ENCODE peak calls at places on chromosomes 6 and 20, in nine cellular contexts. One of them, this sample, is unnamed.

GRCh38 chr20:17530716-17531536 is at the start of gene BFSP1:
- DNase-seq in naive thymus-derived CD4-positive, alpha-beta T cell: peak; percentile 18
- DNase-seq in Caco-2: peak; percentile 77
- DNase-seq in suprapubic skin: no peak
- DNase-seq in heart right ventricle: peak; percentile 32
- DNase-seq in neuronal stem cell: peak; percentile 95
- DNase-seq in small intestine: peak; percentile 62
- DNase-seq in CD8-positive, alpha-beta memory T cell: no peak
- DNase-seq in body of pancreas: peak; percentile 90
- DNase-seq in this sample: no peak

GRCh38 chr6:9404351-9405146 is 969.2 kb upstream of the SLC35B3 start:
- DNase-seq in naive thymus-derived CD4-positive, alpha-beta T cell: no peak
- DNase-seq in heart right ventricle: no peak
- DNase-seq in body of pancreas: no peak
- DNase-seq in CD8-positive, alpha-beta memory T cell: no peak
- DNase-seq in Caco-2: no peak
- DNase-seq in suprapubic skin: no peak
- DNase-seq in small intestine: no peak
- DNase-seq in neuronal stem cell: no peak
- DNase-seq in this sample: no peak

GRCh38 chr6:84568971-84569370 is 195.4 kb downstream of the TBX18 start:
- DNase-seq in CD8-positive, alpha-beta memory T cell: no peak
- DNase-seq in Caco-2: peak; percentile 17
- DNase-seq in suprapubic skin: no peak
- DNase-seq in naive thymus-derived CD4-positive, alpha-beta T cell: no peak
- DNase-seq in neuronal stem cell: no peak
- DNase-seq in small intestine: no peak
- DNase-seq in heart right ventricle: no peak
- DNase-seq in body of pancreas: no peak
- DNase-seq in this sample: no peak

GRCh38 chr6:104226798-104227444 is 632.8 kb downstream of the HACE1 start:
- DNase-seq in Caco-2: no peak
- DNase-seq in suprapubic skin: no peak
- DNase-seq in CD8-positive, alpha-beta memory T cell: no peak
- DNase-seq in small intestine: no peak
- DNase-seq in naive thymus-derived CD4-positive, alpha-beta T cell: no peak
- DNase-seq in neuronal stem cell: no peak
- DNase-seq in body of pancreas: peak; percentile 12
- DNase-seq in heart right ventricle: no peak
- DNase-seq in this sample: no peak

GRCh38 chr6:137210903-137211302 is 8.3 kb downstream of the IFNGR1 start:
- DNase-seq in neuronal stem cell: no peak
- DNase-seq in naive thymus-derived CD4-positive, alpha-beta T cell: no peak
- DNase-seq in heart right ventricle: no peak
- DNase-seq in suprapubic skin: no peak
- DNase-seq in small intestine: no peak
- DNase-seq in CD8-positive, alpha-beta memory T cell: no peak
- DNase-seq in body of pancreas: no peak
- DNase-seq in Caco-2: no peak
- DNase-seq in this sample: no peak

GRCh38 chr6:117615981-117616961 is 14.0 kb upstream of the GOPC start:
- DNase-seq in CD8-positive, alpha-beta memory T cell: peak; percentile 20
- DNase-seq in body of pancreas: no peak
- DNase-seq in neuronal stem cell: no peak
- DNase-seq in suprapubic skin: no peak
- DNase-seq in small intestine: no peak
- DNase-seq in heart right ventricle: no peak
- DNase-seq in Caco-2: no peak
- DNase-seq in naive thymus-derived CD4-positive, alpha-beta T cell: no peak
- DNase-seq in this sample: no peak

GRCh38 chr6:24949020-24949569 is 13.3 kb upstream of the RIPOR2 start:
- DNase-seq in small intestine: peak; percentile 16
- DNase-seq in body of pancreas: no peak
- DNase-seq in Caco-2: no peak
- DNase-seq in naive thymus-derived CD4-positive, alpha-beta T cell: no peak
- DNase-seq in neuronal stem cell: no peak
- DNase-seq in heart right ventricle: no peak
- DNase-seq in CD8-positive, alpha-beta memory T cell: no peak
- DNase-seq in suprapubic skin: no peak
- DNase-seq in this sample: no peak

GRCh38 chr20:2178328-2179232 is 77.0 kb downstream of the STK35 start:
- DNase-seq in neuronal stem cell: no peak
- DNase-seq in CD8-positive, alpha-beta memory T cell: no peak
- DNase-seq in body of pancreas: peak; percentile 31
- DNase-seq in naive thymus-derived CD4-positive, alpha-beta T cell: no peak
- DNase-seq in small intestine: no peak
- DNase-seq in heart right ventricle: no peak
- DNase-seq in suprapubic skin: no peak
- DNase-seq in Caco-2: no peak
- DNase-seq in this sample: no peak

GRCh38 chr6:105600342-105601293 is 197.7 kb upstream of the PREP start:
- DNase-seq in naive thymus-derived CD4-positive, alpha-beta T cell: no peak
- DNase-seq in body of pancreas: no peak
- DNase-seq in small intestine: no peak
- DNase-seq in heart right ventricle: no peak
- DNase-seq in CD8-positive, alpha-beta memory T cell: no peak
- DNase-seq in suprapubic skin: no peak
- DNase-seq in Caco-2: no peak
- DNase-seq in neuronal stem cell: no peak
- DNase-seq in this sample: peak; percentile 98

GRCh38 chr20:25149986-25150385 is 45.5 kb upstream of the ENTPD6 start:
- DNase-seq in heart right ventricle: no peak
- DNase-seq in suprapubic skin: no peak
- DNase-seq in body of pancreas: no peak
- DNase-seq in Caco-2: no peak
- DNase-seq in naive thymus-derived CD4-positive, alpha-beta T cell: no peak
- DNase-seq in neuronal stem cell: peak; percentile 89
- DNase-seq in small intestine: no peak
- DNase-seq in CD8-positive, alpha-beta memory T cell: no peak
- DNase-seq in this sample: no peak

GRCh38 chr20:36472656-36473071 is 68.7 kb upstream of the MYL9 start:
- DNase-seq in suprapubic skin: peak; percentile 83
- DNase-seq in Caco-2: peak; percentile 51
- DNase-seq in naive thymus-derived CD4-positive, alpha-beta T cell: no peak
- DNase-seq in body of pancreas: peak; percentile 70
- DNase-seq in CD8-positive, alpha-beta memory T cell: no peak
- DNase-seq in neuronal stem cell: no peak
- DNase-seq in heart right ventricle: peak; percentile 43
- DNase-seq in small intestine: peak; percentile 77
- DNase-seq in this sample: peak; percentile 59

GRCh38 chr20:17491488-17491887 is 39.7 kb downstream of the BFSP1 start:
- DNase-seq in Caco-2: no peak
- DNase-seq in suprapubic skin: no peak
- DNase-seq in heart right ventricle: no peak
- DNase-seq in neuronal stem cell: no peak
- DNase-seq in body of pancreas: no peak
- DNase-seq in small intestine: no peak
- DNase-seq in CD8-positive, alpha-beta memory T cell: no peak
- DNase-seq in naive thymus-derived CD4-positive, alpha-beta T cell: no peak
- DNase-seq in this sample: no peak

GRCh38 chr6:33156964-33157363 is 35.3 kb downstream of the COL11A2 start:
- DNase-seq in heart right ventricle: no peak
- DNase-seq in Caco-2: no peak
- DNase-seq in neuronal stem cell: no peak
- DNase-seq in CD8-positive, alpha-beta memory T cell: no peak
- DNase-seq in suprapubic skin: no peak
- DNase-seq in body of pancreas: no peak
- DNase-seq in small intestine: no peak
- DNase-seq in naive thymus-derived CD4-positive, alpha-beta T cell: no peak
- DNase-seq in this sample: no peak

GRCh38 chr6:72622094-72622540 is 253 bp downstream of the KCNQ5 start:
- DNase-seq in heart right ventricle: no peak
- DNase-seq in body of pancreas: peak; percentile 63
- DNase-seq in CD8-positive, alpha-beta memory T cell: peak; percentile 39
- DNase-seq in suprapubic skin: peak; percentile 55
- DNase-seq in small intestine: no peak
- DNase-seq in naive thymus-derived CD4-positive, alpha-beta T cell: peak; percentile 55
- DNase-seq in neuronal stem cell: peak; percentile 54
- DNase-seq in Caco-2: no peak
- DNase-seq in this sample: no peak

GRCh38 chr6:64696053-64696452 is 1011.0 kb downstream of the EYS start:
- DNase-seq in heart right ventricle: no peak
- DNase-seq in neuronal stem cell: no peak
- DNase-seq in naive thymus-derived CD4-positive, alpha-beta T cell: no peak
- DNase-seq in body of pancreas: no peak
- DNase-seq in CD8-positive, alpha-beta memory T cell: no peak
- DNase-seq in small intestine: no peak
- DNase-seq in Caco-2: no peak
- DNase-seq in suprapubic skin: no peak
- DNase-seq in this sample: no peak

GRCh38 chr6:36314221-36315014 is 22.3 kb downstream of the BNIP5 start:
- DNase-seq in CD8-positive, alpha-beta memory T cell: no peak
- DNase-seq in body of pancreas: no peak
- DNase-seq in naive thymus-derived CD4-positive, alpha-beta T cell: no peak
- DNase-seq in heart right ventricle: no peak
- DNase-seq in Caco-2: peak; percentile 49
- DNase-seq in neuronal stem cell: no peak
- DNase-seq in small intestine: peak; percentile 61
- DNase-seq in suprapubic skin: no peak
- DNase-seq in this sample: peak; percentile 76

GRCh38 chr20:63372971-63373885 is 12.1 kb upstream of the CHRNA4 start:
- DNase-seq in heart right ventricle: no peak
- DNase-seq in suprapubic skin: no peak
- DNase-seq in small intestine: no peak
- DNase-seq in naive thymus-derived CD4-positive, alpha-beta T cell: no peak
- DNase-seq in body of pancreas: no peak
- DNase-seq in neuronal stem cell: no peak
- DNase-seq in CD8-positive, alpha-beta memory T cell: no peak
- DNase-seq in Caco-2: no peak
- DNase-seq in this sample: no peak
- H3K27me3 ChIP-seq in heart right ventricle: peaks cover 68% of the 10 kb centered on the region
- H3K27me3 ChIP-seq in suprapubic skin: peaks cover 88% of the 10 kb centered on the region
- H3K27me3 ChIP-seq in small intestine: no peaks in the 10 kb centered on the region
- H3K27me3 ChIP-seq in naive thymus-derived CD4-positive, alpha-beta T cell: no peaks in the 10 kb centered on the region
- H3K27me3 ChIP-seq in body of pancreas: no peaks in the 10 kb centered on the region
- H3K27me3 ChIP-seq in neuronal stem cell: no peaks in the 10 kb centered on the region
- H3K27me3 ChIP-seq in CD8-positive, alpha-beta memory T cell: peaks cover 8% of the 10 kb centered on the region
- H3K27me3 ChIP-seq in Caco-2: no peaks in the 10 kb centered on the region
- H3K27me3 ChIP-seq in this sample: peaks cover 20% of the 10 kb centered on the region

GRCh38 chr6:134400941-134401340 is 83.0 kb upstream of the SGK1 start:
- DNase-seq in neuronal stem cell: no peak
- DNase-seq in heart right ventricle: no peak
- DNase-seq in body of pancreas: no peak
- DNase-seq in CD8-positive, alpha-beta memory T cell: no peak
- DNase-seq in suprapubic skin: no peak
- DNase-seq in small intestine: no peak
- DNase-seq in Caco-2: peak; percentile 28
- DNase-seq in naive thymus-derived CD4-positive, alpha-beta T cell: no peak
- DNase-seq in this sample: no peak
- H3K27me3 ChIP-seq in neuronal stem cell: no peaks in the 10 kb centered on the region
- H3K27me3 ChIP-seq in heart right ventricle: no peaks in the 10 kb centered on the region
- H3K27me3 ChIP-seq in body of pancreas: no peaks in the 10 kb centered on the region
- H3K27me3 ChIP-seq in CD8-positive, alpha-beta memory T cell: no peaks in the 10 kb centered on the region
- H3K27me3 ChIP-seq in suprapubic skin: no peaks in the 10 kb centered on the region
- H3K27me3 ChIP-seq in small intestine: no peaks in the 10 kb centered on the region
- H3K27me3 ChIP-seq in Caco-2: no peaks in the 10 kb centered on the region
- H3K27me3 ChIP-seq in naive thymus-derived CD4-positive, alpha-beta T cell: no peaks in the 10 kb centered on the region
- H3K27me3 ChIP-seq in this sample: no peaks in the 10 kb centered on the region

GRCh38 chr20:51176446-51176845 is 153.5 kb upstream of the KCNG1 start:
- DNase-seq in suprapubic skin: no peak
- DNase-seq in Caco-2: no peak
- DNase-seq in small intestine: no peak
- DNase-seq in naive thymus-derived CD4-positive, alpha-beta T cell: no peak
- DNase-seq in body of pancreas: no peak
- DNase-seq in neuronal stem cell: no peak
- DNase-seq in CD8-positive, alpha-beta memory T cell: no peak
- DNase-seq in heart right ventricle: no peak
- DNase-seq in this sample: no peak
- H3K27me3 ChIP-seq in suprapubic skin: peaks cover 34% of the 10 kb centered on the region
- H3K27me3 ChIP-seq in Caco-2: peaks cover 1% of the 10 kb centered on the region
- H3K27me3 ChIP-seq in small intestine: no peaks in the 10 kb centered on the region
- H3K27me3 ChIP-seq in naive thymus-derived CD4-positive, alpha-beta T cell: no peaks in the 10 kb centered on the region
- H3K27me3 ChIP-seq in body of pancreas: no peaks in the 10 kb centered on the region
- H3K27me3 ChIP-seq in neuronal stem cell: no peaks in the 10 kb centered on the region
- H3K27me3 ChIP-seq in CD8-positive, alpha-beta memory T cell: no peaks in the 10 kb centered on the region
- H3K27me3 ChIP-seq in heart right ventricle: peaks cover 46% of the 10 kb centered on the region
- H3K27me3 ChIP-seq in this sample: no peaks in the 10 kb centered on the region

GRCh38 chr6:29554764-29555163 is 4.8 kb downstream of the UBD start:
- DNase-seq in body of pancreas: no peak
- DNase-seq in Caco-2: no peak
- DNase-seq in small intestine: no peak
- DNase-seq in naive thymus-derived CD4-positive, alpha-beta T cell: no peak
- DNase-seq in neuronal stem cell: no peak
- DNase-seq in heart right ventricle: no peak
- DNase-seq in suprapubic skin: no peak
- DNase-seq in CD8-positive, alpha-beta memory T cell: no peak
- DNase-seq in this sample: no peak

GRCh38 chr6:29558439-29559079 is 973 bp downstream of the UBD start:
- DNase-seq in CD8-positive, alpha-beta memory T cell: no peak
- DNase-seq in small intestine: no peak
- DNase-seq in heart right ventricle: no peak
- DNase-seq in neuronal stem cell: no peak
- DNase-seq in naive thymus-derived CD4-positive, alpha-beta T cell: no peak
- DNase-seq in body of pancreas: no peak
- DNase-seq in Caco-2: no peak
- DNase-seq in suprapubic skin: no peak
- DNase-seq in this sample: no peak

GRCh38 chr6:29552512-29553051 is 7.0 kb downstream of the UBD start:
- DNase-seq in body of pancreas: no peak
- DNase-seq in neuronal stem cell: no peak
- DNase-seq in CD8-positive, alpha-beta memory T cell: no peak
- DNase-seq in Caco-2: no peak
- DNase-seq in heart right ventricle: peak; percentile 41
- DNase-seq in small intestine: peak; percentile 58
- DNase-seq in naive thymus-derived CD4-positive, alpha-beta T cell: no peak
- DNase-seq in suprapubic skin: no peak
- DNase-seq in this sample: peak; percentile 75

GRCh38 chr6:29557320-29557719 is 2.2 kb downstream of the UBD start:
- DNase-seq in neuronal stem cell: no peak
- DNase-seq in body of pancreas: no peak
- DNase-seq in heart right ventricle: no peak
- DNase-seq in suprapubic skin: no peak
- DNase-seq in small intestine: no peak
- DNase-seq in Caco-2: no peak
- DNase-seq in CD8-positive, alpha-beta memory T cell: no peak
- DNase-seq in naive thymus-derived CD4-positive, alpha-beta T cell: no peak
- DNase-seq in this sample: no peak

DNA sequence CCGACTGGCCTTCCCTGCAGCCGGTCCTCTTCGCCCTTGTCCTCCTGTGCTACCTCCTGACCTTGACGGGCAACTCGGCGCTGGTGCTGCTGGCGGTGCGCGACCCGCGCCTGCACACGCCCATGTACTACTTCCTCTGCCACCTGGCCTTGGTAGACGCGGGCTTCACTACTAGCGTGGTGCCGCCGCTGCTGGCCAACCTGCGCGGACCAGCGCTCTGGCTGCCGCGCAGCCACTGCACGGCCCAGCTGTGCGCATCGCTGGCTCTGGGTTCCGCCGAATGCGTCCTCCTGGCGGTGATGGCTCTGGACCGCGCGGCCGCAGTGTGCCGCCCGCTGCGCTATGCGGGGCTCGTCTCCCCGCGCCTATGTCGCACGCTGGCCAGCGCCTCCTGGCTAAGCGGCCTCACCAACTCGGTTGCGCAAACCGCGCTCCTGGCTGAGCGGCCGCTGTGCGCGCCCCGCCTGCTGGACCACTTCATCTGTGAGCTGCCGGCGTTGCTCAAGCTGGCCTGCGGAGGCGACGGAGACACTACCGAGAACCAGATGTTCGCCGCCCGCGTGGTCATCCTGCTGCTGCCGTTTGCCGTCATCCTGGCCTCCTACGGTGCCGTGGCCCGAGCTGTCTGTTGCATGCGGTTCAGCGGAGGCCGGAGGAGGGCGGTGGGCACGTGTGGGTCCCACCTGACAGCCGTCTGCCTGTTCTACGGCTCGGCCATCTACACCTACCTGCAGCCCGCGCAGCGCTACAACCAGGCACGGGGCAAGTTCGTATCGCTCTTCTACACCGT is 6.1 kb downstream of the UBD start:
- DNase-seq in CD8-positive, alpha-beta memory T cell: no peak
- DNase-seq in body of pancreas: peak; percentile 71
- DNase-seq in Caco-2: no peak
- DNase-seq in suprapubic skin: no peak
- DNase-seq in heart right ventricle: peak; percentile 14
- DNase-seq in naive thymus-derived CD4-positive, alpha-beta T cell: no peak
- DNase-seq in neuronal stem cell: peak; percentile 58
- DNase-seq in small intestine: no peak
- DNase-seq in this sample: no peak
- H3K27me3 ChIP-seq in CD8-positive, alpha-beta memory T cell: peaks cover 19% of the 10 kb centered on the region
- H3K27me3 ChIP-seq in body of pancreas: no peaks in the 10 kb centered on the region
- H3K27me3 ChIP-seq in Caco-2: no peaks in the 10 kb centered on the region
- H3K27me3 ChIP-seq in suprapubic skin: peaks cover 49% of the 10 kb centered on the region
- H3K27me3 ChIP-seq in heart right ventricle: peaks cover 66% of the 10 kb centered on the region
- H3K27me3 ChIP-seq in naive thymus-derived CD4-positive, alpha-beta T cell: peaks cover 8% of the 10 kb centered on the region
- H3K27me3 ChIP-seq in neuronal stem cell: peaks cover 14% of the 10 kb centered on the region
- H3K27me3 ChIP-seq in small intestine: no peaks in the 10 kb centered on the region
- H3K27me3 ChIP-seq in this sample: peaks cover 89% of the 10 kb centered on the region

This sample was measured in foreskin keratinocyte.